ENCODE peak calls at places on chromosomes 12 and 14, in eight cellular contexts. P is WERI-Rb-1, Y is body of pancreas, K is neural crest cell, U is cardiac fibroblast, A is brain microvascular endothelial cell, N is endothelial cell, B is fibroblast of lung. X is an unnamed sample.

GRCh38 chr12:96047621-96048211 is 12.3 kb upstream of the LTA4H start:
- DNase-seq in P (no peak), Y (peak), K (no peak), U (peak), A (no peak), N (no peak), B (peak), X (peak)

GRCh38 chr12:68451261-68452091 is 119.3 kb upstream of the MDM1 start:
- DNase-seq in P (no peak), Y (peak), K (no peak), U (peak), A (peak), N (no peak), B (peak), X (peak)

GRCh38 chr12:47808049-47808448 is 11.7 kb downstream of the HDAC7 start:
- DNase-seq in P (no peak), Y (no peak), K (no peak), U (peak), A (peak), N (no peak), B (no peak), X (peak)

GRCh38 chr12:14842315-14842714 is 1.0 kb downstream of the ART4 start:
- DNase-seq in P (no peak), Y (no peak), K (no peak), U (no peak), A (no peak), N (no peak), B (no peak), X (no peak)

GRCh38 chr12:132477009-132477702 is 12.8 kb upstream of the FBRSL1 start:
- DNase-seq in P (no peak), Y (no peak), K (no peak), U (no peak), A (no peak), N (no peak), B (no peak), X (no peak)

GRCh38 chr14:36585100-36585499 is 2.7 kb upstream of the NKX2-8 start:
- DNase-seq in P (no peak), Y (no peak), K (no peak), U (no peak), A (no peak), N (no peak), B (no peak), X (no peak)

GRCh38 chr12:125403145-125403789 is 338.0 kb downstream of the AACS start:
- DNase-seq in P (peak), Y (no peak), K (peak), U (peak), A (peak), N (peak), B (peak), X (peak)

GRCh38 chr14:28830115-28830534 is 63.5 kb downstream of the FOXG1 start:
- DNase-seq in P (no peak), Y (no peak), K (no peak), U (no peak), A (no peak), N (no peak), B (no peak), X (no peak)

GRCh38 chr12:3168775-3169221 is 91.6 kb downstream of the TSPAN9 start:
- DNase-seq in P (peak), Y (peak), K (no peak), U (peak), A (peak), N (no peak), B (peak), X (no peak)

GRCh38 chr12:115261691-115262398 is 577.9 kb upstream of the TBX3 start:
- DNase-seq in P (no peak), Y (no peak), K (no peak), U (no peak), A (no peak), N (no peak), B (no peak), X (no peak)

DNA sequence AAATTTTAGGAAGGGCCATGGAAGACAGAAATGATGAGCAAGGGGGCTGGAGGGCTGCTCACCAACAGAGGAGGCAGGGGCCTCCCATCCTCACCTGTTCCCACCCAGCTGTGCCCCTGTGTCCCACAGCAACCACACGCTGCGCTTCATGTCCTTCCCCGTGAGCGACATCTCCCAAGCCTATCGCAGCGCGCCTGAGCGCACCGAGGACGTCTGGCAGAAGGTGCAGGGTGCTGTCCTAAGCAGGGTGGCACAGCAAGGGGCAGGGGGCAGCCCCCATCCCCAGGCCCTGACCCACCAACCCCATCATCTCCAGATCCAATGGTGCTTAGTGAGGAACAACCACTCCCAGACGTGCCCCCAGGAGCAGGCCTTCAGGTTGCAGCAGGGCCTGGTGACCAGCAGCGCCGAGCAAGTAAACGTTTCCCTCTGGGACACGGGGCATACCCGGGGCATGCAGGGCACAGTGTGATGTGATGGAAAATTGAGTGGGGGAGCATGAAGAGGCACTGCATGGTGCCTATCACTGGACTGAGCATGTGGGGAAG is 8.1 kb downstream of the CARMIL3 start:
- DNase-seq in P (no peak), Y (no peak), K (no peak), U (no peak), A (no peak), N (no peak), B (no peak), X (no peak)
- TF ChIP-seq CTCF in P (no peak), Y (no peak), K (no peak), U (no peak), A (no peak), N (no peak), B (no peak), X (no peak)

DNA sequence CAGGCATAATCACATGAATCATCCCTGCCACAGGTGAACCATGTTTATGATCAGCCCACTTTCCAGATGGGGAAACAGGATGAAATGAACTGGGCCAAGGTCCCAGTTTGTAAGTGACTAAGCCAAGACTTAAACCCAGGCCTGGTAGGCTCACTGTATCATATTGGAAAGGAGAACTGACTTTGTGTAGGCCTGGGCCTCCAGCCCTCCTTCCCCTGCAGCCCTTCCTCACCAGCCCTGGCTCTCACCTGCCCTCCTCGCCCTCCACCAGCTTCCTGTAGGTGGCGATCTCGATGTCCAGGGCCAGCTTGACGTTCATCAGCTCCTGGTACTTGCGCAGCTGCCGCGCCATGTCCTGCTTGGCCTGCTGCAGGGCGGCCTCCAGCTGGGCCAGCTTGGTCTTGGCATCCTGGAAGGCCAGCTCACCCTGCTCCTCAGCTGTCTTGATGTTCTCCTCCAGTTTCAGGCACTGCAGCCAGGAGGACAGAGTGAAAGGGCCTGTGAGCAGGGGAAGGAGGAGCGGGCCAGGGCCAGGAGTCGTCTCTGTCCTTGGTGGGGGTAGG is 19.8 kb downstream of the KRT80 start:
- DNase-seq in P (peak), Y (peak), K (peak), U (peak), A (no peak), N (peak), B (no peak), X (no peak)
- TF ChIP-seq CTCF in P (peak), Y (peak), K (peak), U (peak), A (peak), N (peak), B (peak), X (peak)

GRCh38 chr12:49891012-49891411 is 12.7 kb downstream of the FAIM2 start:
- DNase-seq in P (no peak), Y (no peak), K (no peak), U (no peak), A (no peak), N (no peak), B (no peak), X (no peak)
- TF ChIP-seq CTCF in P (no peak), Y (no peak), K (no peak), U (no peak), A (no peak), N (no peak), B (no peak), X (no peak)

DNA sequence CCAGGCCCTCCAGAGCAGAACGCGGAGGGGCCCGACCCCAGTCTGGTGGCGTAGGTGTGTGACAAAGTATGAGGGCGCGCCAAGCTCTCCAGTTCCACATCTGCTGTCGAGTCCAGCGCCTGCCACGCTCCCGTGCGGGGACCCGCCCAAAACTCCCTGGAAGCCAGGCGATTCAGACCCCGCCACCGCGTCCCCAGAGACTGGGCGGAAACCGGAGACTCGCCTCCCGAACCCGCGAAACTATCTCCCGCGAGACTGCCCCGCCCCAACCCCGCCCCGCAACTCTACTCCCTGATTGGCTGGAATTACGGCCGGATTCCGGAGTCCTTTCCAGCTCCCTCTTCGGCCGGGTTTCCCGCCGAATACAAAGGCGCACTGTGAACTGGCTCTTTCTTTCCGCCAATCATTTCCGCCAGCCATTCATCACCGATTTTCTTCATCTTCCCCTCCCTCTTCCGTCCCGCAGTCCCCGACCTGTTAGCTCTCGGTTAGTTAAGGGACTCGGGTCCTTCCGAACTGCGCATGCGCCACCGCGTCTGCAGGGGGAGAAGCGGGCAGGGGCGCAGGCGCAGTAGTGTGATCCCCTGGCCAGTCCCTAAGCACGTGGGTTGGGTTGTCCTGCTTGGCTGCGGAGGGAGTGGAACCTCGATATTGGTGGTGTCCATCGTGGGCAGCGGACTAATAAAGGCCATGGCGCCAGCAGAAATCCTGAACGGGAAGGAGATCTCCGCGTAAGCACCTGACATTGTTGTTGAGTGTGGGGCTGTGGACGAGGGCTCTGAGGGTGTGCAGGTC is at the start of gene MTHFD1:
- DNase-seq in P (peak), Y (peak), K (peak), U (peak), A (peak), N (peak), B (peak), X (peak)
- TF ChIP-seq CTCF in P (no peak), Y (no peak), K (no peak), U (no peak), A (no peak), N (no peak), B (no peak), X (no peak)

GRCh38 chr12:6376079-6376941 is 947 bp upstream of the SCNN1A start:
- DNase-seq in P (no peak), Y (peak), K (no peak), U (peak), A (peak), N (peak), B (peak), X (no peak)
- TF ChIP-seq CTCF in P (peak), Y (peak), K (peak), U (peak), A (peak), N (no peak), B (peak), X (no peak)

GRCh38 chr14:51293149-51293925 is 53.3 kb downstream of the TMX1 start:
- DNase-seq in P (no peak), Y (peak), K (no peak), U (peak), A (peak), N (no peak), B (peak), X (no peak)
- TF ChIP-seq CTCF in P (no peak), Y (no peak), K (no peak), U (no peak), A (no peak), N (no peak), B (no peak), X (no peak)

X was measured in GM13977.